ENCODE peak calls at places on chromosomes 2 and 18, in four cellular contexts. I is K562, O is HepG2, D is spleen. Y is an unnamed sample. For H3K4me1, the result is how much of the 10 kb centered on the place peaks cover.

GRCh38 chr2:79086255-79086654 is 1.5 kb downstream of the REG1B start:
- DNase-seq in I (no peak), D (no peak), O (no peak), Y (no peak)

GRCh38 chr2:131048641-131049040 is 44.6 kb downstream of the FAM168B start:
- DNase-seq in O (no peak), D (no peak), I (no peak), Y (no peak)

GRCh38 chr18:58416704-58417683 is 211.9 kb downstream of the ALPK2 start:
- DNase-seq in O (peak), D (no peak), I (no peak), Y (no peak)

GRCh38 chr2:75640621-75641121 is 5.9 kb upstream of the MRPL19 start:
- DNase-seq in D (peak), O (peak), I (peak), Y (no peak)

GRCh38 chr2:101967826-101968498 is 23.8 kb upstream of the IL1R2 start:
- DNase-seq in D (no peak), I (no peak), O (no peak), Y (no peak)

GRCh38 chr18:533995-534601 is 33.6 kb upstream of the COLEC12 start:
- DNase-seq in I (no peak), D (no peak), O (no peak), Y (no peak)

GRCh38 chr2:84641016-84641415 is 124.7 kb downstream of the DNAH6 start:
- DNase-seq in I (no peak), D (no peak), O (no peak), Y (no peak)

GRCh38 chr2:152354069-152354755 is 19.2 kb downstream of the FMNL2 start:
- DNase-seq in D (no peak), O (no peak), I (no peak), Y (no peak)

GRCh38 chr2:196971574-196972279 is 45.2 kb upstream of the PGAP1 start:
- DNase-seq in I (no peak), O (no peak), D (no peak), Y (no peak)

GRCh38 chr18:5632041-5632440 is 88.2 kb upstream of the EPB41L3 start:
- DNase-seq in D (no peak), O (no peak), I (no peak), Y (no peak)

GRCh38 chr2:99448556-99448955 is 41.3 kb downstream of the REV1 start:
- DNase-seq in O (no peak), I (no peak), D (no peak), Y (no peak)

DNA sequence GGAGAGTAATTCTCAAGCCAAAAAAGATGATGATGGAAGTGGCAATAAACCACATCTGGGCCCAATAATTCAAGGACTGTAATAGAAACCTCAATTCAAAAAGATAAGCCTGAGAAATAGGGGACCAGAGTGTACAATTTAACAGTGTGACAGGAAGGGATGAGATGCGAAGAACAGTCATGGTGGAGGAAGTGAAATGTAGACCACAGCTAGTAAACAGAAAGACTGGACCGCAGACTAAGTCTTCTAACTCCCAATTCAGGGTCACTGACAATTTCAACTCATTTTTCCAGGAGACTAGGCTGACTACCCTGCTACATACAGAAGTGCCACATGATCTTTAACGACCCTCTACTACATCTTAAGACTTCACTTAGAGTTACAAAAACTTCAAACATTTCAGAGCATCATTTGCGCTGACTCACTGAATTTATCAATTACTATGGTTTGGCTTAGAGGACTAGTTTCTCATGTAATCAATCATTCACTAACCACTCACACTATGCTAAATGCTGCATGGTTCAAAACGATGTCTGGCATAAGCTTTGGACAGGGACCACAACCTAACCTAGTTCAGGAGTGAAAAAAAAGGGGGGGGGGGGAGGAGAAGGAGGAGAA is 9.0 kb downstream of the CUL3 start:
- DNase-seq in D (no peak), O (no peak), I (no peak), Y (no peak)
- H3K4me1 ChIP-seq in D (half or more), O (under half), I (under half), Y (half or more)

DNA sequence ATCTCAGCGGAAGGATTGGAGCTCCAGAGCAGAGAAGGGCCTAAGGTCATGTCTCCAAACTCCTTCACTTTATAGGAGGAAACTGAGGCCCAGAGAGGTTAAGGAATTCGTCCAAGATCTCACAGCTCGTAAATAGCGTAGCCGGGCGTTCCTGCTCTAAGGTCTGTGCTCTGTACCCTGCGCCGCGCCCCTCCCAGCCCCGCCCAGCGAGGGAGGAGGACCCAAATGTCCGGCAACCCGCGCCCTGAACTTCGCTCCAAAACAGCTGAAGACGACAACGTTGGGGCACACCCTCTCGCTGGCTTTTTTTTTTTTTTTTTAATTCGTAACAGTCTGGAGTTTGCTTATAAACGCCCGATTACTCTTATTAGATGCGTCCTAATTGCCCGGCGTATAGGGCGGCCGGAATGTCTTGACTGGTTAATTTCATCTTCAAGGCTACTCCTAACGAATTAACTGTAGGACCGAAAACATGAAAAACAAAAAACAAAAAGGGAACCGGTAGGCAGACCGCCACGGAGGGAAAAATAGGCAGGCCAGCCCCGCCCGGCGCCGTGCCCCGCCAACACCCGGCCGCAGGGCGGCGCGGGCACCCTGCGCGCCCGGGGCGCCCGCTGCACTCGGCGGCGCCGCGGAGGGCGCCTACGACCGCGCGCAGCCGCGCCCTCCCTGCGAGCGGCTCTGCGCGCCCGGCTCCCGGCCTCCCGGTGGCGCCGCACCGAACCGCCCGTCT is 928 bp upstream of the FOSL2 start:
- DNase-seq in I (peak), O (peak), D (peak), Y (no peak)
- TF ChIP-seq POLR2AphosphoS5 in I (no peak), O (peak), D (peak), Y (peak)

DNA sequence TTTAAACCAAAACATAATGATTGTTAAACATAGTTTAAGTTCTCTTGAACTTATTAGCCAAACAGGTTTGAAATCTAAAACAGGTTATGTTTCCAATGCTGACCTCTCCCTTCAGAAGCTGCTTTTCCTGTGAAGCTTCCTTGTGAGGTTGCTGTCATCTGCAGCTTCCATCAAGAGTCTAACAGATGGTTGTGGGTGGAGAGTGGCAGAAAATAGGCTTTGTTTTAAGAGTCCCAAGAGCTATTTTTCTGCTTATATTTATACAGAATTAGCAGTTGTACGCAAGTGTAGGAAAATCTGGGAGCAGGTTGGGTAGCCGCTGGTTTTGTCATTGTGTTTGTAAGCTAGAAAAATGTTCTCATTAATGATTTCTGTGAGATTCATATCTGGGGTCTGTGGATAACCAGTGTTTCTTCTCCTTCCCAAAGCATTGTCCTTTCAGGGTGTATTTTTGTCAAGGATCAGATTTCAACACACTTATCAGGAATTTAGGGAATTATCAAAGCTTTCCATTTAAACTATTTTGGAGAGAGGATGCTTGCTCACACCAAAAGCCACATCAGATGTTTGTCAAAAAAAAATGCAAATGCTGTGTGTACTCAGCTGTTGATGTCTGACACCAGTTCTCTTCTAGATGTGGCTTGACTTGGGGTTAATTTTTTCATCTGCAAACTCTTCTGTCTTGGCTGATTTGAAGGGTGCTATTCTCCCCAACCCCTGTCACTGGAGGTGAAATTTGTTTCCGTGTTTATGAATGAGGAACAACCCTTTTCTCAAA is 78.1 kb upstream of the KIF5C start:
- DNase-seq in I (no peak), D (no peak), O (no peak), Y (no peak)
- H3K4me1 ChIP-seq in I (under half), D (under half), O (under half), Y (under half)

GRCh38 chr2:230952226-230952956 is 27.3 kb upstream of the GPR55 start:
- DNase-seq in O (no peak), I (no peak), D (no peak), Y (no peak)
- TF ChIP-seq POLR2AphosphoS5 in O (no peak), I (no peak), D (no peak), Y (no peak)

DNA sequence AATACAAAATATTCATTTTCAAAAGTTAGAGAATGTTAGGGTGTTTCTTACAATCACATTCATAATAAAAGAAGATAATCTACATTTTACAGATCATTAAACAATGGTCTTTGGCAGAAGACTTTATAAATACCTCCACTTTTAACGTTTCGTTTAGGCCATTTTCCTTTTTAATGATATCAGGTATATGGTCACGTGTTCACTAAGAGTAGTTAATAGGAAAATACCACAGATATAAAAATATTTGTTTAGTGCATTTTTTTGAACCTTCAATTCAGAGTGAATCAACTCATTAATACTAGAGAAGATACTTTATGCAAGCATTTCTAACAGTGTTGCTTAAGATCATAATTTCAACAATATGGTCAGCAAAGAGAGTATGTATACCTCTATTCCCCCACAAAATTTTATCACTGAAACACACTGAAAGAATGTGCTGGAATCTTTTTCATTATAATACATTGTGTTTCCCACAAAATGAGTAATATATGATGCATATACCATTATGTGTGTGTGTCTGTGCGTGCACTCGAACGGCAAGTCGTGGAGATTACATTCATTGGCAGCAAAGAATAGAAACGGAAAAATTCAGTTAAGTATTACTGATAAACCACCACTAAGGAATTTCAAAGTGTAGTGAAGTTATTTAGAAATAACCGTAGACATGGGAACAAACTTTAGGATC is 319.9 kb upstream of the THUMPD2 start:
- DNase-seq in D (no peak), O (no peak), I (no peak), Y (no peak)
- H3K4me1 ChIP-seq in D (under half), O (under half), I (under half), Y (under half)

DNA sequence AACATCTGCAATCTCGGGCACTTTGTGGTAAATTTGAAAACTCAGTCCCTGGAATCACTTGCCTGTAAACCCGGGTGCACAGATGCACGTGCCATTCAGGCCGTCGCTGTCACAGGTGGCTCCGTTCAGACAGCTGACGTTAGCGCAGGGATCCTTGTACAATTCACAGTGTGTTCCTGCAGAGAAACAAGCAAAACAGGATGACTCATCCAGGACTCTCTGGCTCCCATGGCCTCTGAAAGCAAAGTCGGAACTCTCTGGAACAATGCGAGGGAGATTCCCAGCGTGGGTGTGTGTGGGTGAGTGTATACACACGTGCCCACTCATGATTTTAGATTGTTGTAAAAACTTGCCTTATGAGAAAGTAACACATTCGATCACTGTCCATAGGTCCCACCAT is 136.1 kb upstream of the PID1 start:
- DNase-seq in D (no peak), O (peak), I (no peak), Y (no peak)
- TF ChIP-seq POLR2AphosphoS5 in D (no peak), O (no peak), I (no peak), Y (peak)

DNA sequence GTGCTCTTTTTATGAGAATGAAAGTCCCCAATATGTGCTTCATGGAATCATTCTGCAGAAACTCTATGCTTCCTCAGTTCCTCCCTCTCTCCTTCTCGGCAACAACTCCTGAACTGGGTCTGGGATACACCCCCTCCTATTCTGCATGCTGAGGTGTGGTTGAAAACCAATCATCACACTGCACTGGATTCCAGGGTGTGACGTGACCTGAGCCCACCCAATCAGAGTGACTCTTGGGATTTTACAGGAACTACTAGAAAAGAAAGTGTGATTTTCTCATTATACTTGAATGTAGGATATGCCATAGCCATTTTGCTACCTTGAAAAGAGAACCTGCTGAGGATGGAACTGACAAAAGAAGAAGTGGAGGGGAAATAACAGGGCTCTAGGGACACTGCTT is 36.3 kb downstream of the ACVR1 start:
- DNase-seq in O (no peak), I (peak), D (no peak), Y (no peak)
- H3K4me1 ChIP-seq in O (half or more), I (under half), D (under half), Y (half or more)